ENCODE peak calls at places on chromosome 1, in seven cellular contexts. W is GM23338, T is HepG2, C is SK-N-SH, I is GM12878, G is K562, U is HCT116. S is an unnamed sample. For H3K4me1, the result is how much of the 10 kb centered on the place peaks cover.

GRCh38 chr1:907611-908451 is 15.9 kb upstream of the SAMD11 start:
- DNase-seq in W (peak), T (no peak), C (peak), I (no peak), G (no peak), U (no peak), S (no peak)

GRCh38 chr1:47262787-47263413 is 30.9 kb upstream of the TAL1 start:
- DNase-seq in W (peak), T (peak), C (peak), I (no peak), G (peak), U (peak), S (peak)

GRCh38 chr1:180228648-180229482 is 1.2 kb upstream of the LHX4 start:
- DNase-seq in W (peak), T (no peak), C (peak), I (no peak), G (peak), U (no peak), S (no peak)

GRCh38 chr1:200774735-200775449 is 36.2 kb downstream of the CAMSAP2 start:
- DNase-seq in W (no peak), T (no peak), C (no peak), I (no peak), G (no peak), U (no peak), S (no peak)

GRCh38 chr1:213984387-213985180 is 3.2 kb upstream of the PROX1 start:
- DNase-seq in W (peak), T (no peak), C (no peak), I (no peak), G (no peak), U (no peak), S (no peak)

GRCh38 chr1:179706339-179706941 is 36.7 kb upstream of the FAM163A start:
- DNase-seq in W (peak), T (peak), C (peak), I (no peak), G (peak), U (peak), S (no peak)

GRCh38 chr1:18175530-18176377 is 68.2 kb downstream of the IGSF21 start:
- DNase-seq in W (peak), T (no peak), C (peak), I (no peak), G (no peak), U (no peak), S (no peak)

GRCh38 chr1:63772201-63772600 is 1.6 kb upstream of the ROR1 start:
- DNase-seq in W (no peak), T (peak), C (no peak), I (no peak), G (no peak), U (no peak), S (no peak)

GRCh38 chr1:98981917-98982513 is 22.6 kb downstream of the PLPPR5 start:
- DNase-seq in W (no peak), T (no peak), C (no peak), I (no peak), G (no peak), U (no peak), S (no peak)

DNA sequence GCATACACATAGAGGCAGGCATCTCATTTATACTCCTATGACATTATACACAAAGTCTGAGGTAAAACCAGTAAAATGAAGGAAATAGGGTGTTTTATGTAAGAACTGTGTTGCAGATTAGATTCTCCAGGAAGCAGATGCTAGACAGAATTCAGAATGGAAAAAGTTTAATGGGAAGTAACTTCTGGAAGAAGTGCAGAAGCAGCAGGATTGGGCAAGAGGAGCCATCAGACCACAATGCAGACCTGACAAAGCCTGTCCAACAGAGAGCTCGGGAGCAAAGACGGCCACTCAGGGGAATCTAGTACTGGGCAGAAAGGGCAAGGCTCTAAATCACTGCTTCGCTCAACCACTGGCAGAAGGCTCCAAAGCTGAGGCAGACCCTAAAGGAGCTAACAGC is 33.7 kb downstream of the FBXO42 start:
- DNase-seq in W (no peak), T (no peak), C (no peak), I (no peak), G (no peak), U (no peak), S (no peak)
- H3K4me1 ChIP-seq in W (under half), T (under half), C (under half), I (under half), G (under half), U (under half), S (under half)

GRCh38 chr1:75724472-75725022 is at the start of gene ACADM:
- DNase-seq in W (peak), T (peak), C (peak), I (peak), G (peak), U (peak), S (peak)
- TF ChIP-seq POLR2AphosphoS5 in W (peak), T (peak), C (peak), I (peak), G (peak), U (peak), S (peak)

GRCh38 chr1:193070395-193070753 is 11.0 kb downstream of the RO60 start:
- DNase-seq in W (no peak), T (no peak), C (no peak), I (no peak), G (peak), U (no peak), S (no peak)
- TF ChIP-seq REST in W (no peak), T (no peak), C (no peak), I (no peak), G (no peak), U (no peak), S (no peak)

GRCh38 chr1:21337931-21338567 is 47.8 kb upstream of the ECE1 start:
- DNase-seq in W (no peak), T (no peak), C (no peak), I (no peak), G (no peak), U (no peak), S (no peak)
- H3K4me1 ChIP-seq in W (under half), T (half or more), C (half or more), I (half or more), G (under half), U (half or more), S (half or more)

DNA sequence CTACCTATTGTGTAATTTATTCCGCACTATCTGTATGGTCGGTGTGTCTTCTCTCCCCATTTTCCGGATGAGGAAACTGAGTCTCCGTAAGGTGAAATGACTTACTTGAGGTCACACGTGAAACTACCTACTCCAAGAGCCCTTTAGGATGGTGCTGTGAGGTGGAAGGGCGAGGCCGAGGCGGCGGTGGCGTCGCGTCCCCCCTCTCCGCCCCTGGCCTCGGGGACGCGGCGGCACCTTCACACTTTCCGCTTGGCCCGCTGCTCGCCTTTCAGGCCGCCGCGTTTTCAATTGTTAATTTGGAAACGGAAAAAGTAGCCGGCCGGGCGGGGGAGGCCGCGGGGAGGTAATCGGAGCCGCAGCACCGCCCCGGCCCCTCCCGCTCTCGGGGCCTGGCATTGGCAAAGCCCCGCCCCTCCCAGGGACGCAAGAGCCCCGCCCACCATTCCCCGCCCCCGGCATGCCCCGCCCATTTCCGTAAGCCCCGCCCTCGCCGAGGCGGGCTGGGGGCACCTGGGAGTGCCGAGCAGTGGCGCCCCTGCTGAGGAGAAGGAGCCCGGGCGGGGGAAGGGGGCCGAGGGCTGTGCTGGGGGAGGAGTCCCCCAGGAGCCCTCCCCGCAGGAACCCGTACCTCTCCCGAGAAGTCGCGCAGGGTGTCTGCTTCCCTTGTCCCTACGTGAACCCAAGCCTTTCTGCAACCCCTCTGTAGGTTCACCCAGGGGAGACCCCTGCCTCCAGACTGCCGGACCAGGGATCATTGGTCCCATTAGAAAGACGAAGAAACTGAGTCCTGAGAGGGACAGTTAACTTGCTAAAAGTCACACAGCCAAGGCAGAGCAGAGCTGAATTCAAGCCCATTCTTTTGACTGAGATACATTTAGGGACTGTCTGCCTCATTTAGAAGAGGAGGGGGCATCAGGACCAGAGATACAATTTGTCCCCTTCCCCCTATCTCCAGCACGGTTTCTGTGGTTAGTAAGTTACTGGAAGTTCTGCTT is 18.8 kb downstream of the KCNQ4 start:
- DNase-seq in W (peak), T (peak), C (peak), I (no peak), G (peak), U (peak), S (no peak)
- TF ChIP-seq POLR2AphosphoS5 in W (no peak), T (no peak), C (no peak), I (no peak), G (no peak), U (no peak), S (no peak)

DNA sequence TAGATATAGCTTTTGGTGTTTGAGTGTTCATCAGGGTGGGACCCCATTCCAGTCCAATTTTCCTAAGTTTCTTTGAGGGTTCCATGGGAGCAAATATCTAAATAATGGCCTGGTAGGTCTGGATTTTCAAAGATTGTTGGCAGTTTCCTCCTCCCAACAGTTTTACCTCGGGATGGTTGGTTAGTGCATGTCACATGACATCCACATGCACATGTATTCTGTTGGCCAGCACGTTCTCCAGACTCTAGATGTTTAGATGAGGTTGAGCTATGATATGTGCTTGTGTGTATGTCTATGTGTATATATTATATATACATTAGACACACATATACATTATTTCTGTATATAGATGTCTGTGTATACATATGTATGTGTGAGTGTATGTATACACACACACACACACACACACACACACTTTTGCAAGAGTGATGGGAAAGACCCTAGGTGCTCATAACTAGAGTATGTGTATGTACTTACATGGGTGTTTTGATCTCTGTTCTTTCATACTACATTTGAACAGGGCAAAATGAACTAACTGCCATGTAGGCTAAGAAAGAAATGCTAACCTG is 5.6 kb downstream of the RGS4 start:
- DNase-seq in W (no peak), T (no peak), C (no peak), I (no peak), G (no peak), U (no peak), S (no peak)
- TF ChIP-seq REST in W (no peak), T (no peak), C (no peak), I (no peak), G (no peak), U (no peak), S (no peak)

GRCh38 chr1:12748778-12749355 is 2.9 kb downstream of the CFAP107 start:
- DNase-seq in W (no peak), T (no peak), C (no peak), I (no peak), G (no peak), U (no peak), S (no peak)
- H3K4me1 ChIP-seq in W (under half), T (under half), C (under half), I (under half), G (under half), U (under half), S (under half)

GRCh38 chr1:167221804-167222610 is 1.3 kb downstream of the POU2F1 start:
- DNase-seq in W (peak), T (peak), C (peak), I (peak), G (peak), U (peak), S (no peak)
- TF ChIP-seq POLR2AphosphoS5 in W (peak), T (peak), C (no peak), I (peak), G (peak), U (peak), S (no peak)

DNA sequence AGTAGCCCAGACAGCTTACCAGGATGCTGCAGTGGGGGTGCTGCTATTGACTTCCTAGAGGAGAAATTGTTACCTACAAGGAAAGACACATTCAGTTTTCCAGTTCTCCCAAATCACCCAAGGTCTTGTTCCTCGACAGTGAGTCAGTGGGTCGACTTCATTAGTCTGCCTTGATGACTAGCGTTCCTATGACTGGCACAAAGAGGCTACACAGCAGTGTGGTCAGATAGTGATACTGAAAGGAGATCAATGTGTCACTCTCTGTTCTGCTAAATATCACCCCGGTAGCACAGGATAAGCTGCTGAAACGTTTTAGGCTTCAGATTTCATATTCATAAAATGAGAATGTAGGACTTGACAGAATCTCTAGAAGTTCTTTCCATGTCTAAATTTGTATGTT is 357.4 kb downstream of the LMX1A start:
- DNase-seq in W (no peak), T (no peak), C (no peak), I (no peak), G (no peak), U (no peak), S (no peak)
- TF ChIP-seq REST in W (no peak), T (no peak), C (no peak), I (no peak), G (no peak), U (no peak), S (no peak)

S was measured in Panc1.